ENCODE peak calls at places on chromosomes 5 and 9, in four cellular contexts. B, P, I and K are unnamed samples.

GRCh38 chr9:11726659-11727058 is 966.5 kb upstream of the TYRP1 start:
- DNase-seq in B (no peak), P (no peak), I (no peak), K (no peak)

GRCh38 chr9:119052339-119053030 is 316.8 kb downstream of the BRINP1 start:
- DNase-seq in B (no peak), P (no peak), I (no peak), K (peak; percentile 24)

GRCh38 chr5:132498152-132498551 is 7.6 kb upstream of the IRF1 start:
- DNase-seq in B (peak; percentile 91), P (peak; percentile 35), I (peak; percentile 65), K (peak; percentile 80)

GRCh38 chr5:111961867-111962266 is 204.9 kb upstream of the NREP start:
- DNase-seq in B (no peak), P (no peak), I (no peak), K (no peak)

GRCh38 chr9:12934515-12935301 is 159.9 kb downstream of the LURAP1L start:
- DNase-seq in B (peak; percentile 33), P (no peak), I (no peak), K (peak; percentile 7)

GRCh38 chr5:133295520-133295919 is 243.7 kb downstream of the HSPA4 start:
- DNase-seq in B (peak; percentile 31), P (no peak), I (peak; percentile 29), K (peak; percentile 8)

GRCh38 chr5:127409236-127409921 is 108.1 kb upstream of the PRRC1 start:
- DNase-seq in B (no peak), P (no peak), I (peak; percentile 18), K (no peak)

GRCh38 chr9:136222896-136223266 is 18.0 kb upstream of the LHX3 start:
- DNase-seq in B (no peak), P (no peak), I (no peak), K (no peak)

GRCh38 chr5:34494111-34494755 is 161.9 kb upstream of the RAI14 start:
- DNase-seq in B (no peak), P (no peak), I (peak; percentile 45), K (peak; percentile 80)

GRCh38 chr5:172541119-172541763 is 86.9 kb upstream of the SH3PXD2B start:
- DNase-seq in B (no peak), P (no peak), I (no peak), K (no peak)

GRCh38 chr5:150108711-150109605 is 22.6 kb upstream of the CSF1R start:
- DNase-seq in B (no peak), P (no peak), I (peak; percentile 7), K (no peak)